ENCODE peak calls at places on chromosomes 6 and 20, in four cellular contexts. A is activated CD4-positive, alpha-beta T cell treated with anti-CD3 and anti-CD28 coated beads, Interleukin-2, amount 50 U/mL, for 1 hour; O is cardiac muscle cell; M is NCI-H2081. Z is an unnamed sample.

GRCh38 chr6:17431581-17431980 is 38.2 kb downstream of the CAP2 start:
- DNase-seq in M (peak; percentile 4), O (no peak), A (no peak), Z (no peak)

GRCh38 chr6:1263039-1263849 is 48.7 kb upstream of the FOXQ1 start:
- DNase-seq in A (no peak), O (peak; percentile 41), M (no peak), Z (no peak)

GRCh38 chr6:156427345-156427744 is 349.8 kb upstream of the ARID1B start:
- DNase-seq in M (no peak), O (peak; percentile 78), A (no peak), Z (peak; percentile 34)

GRCh38 chr20:22619806-22620205 is 35.4 kb upstream of the FOXA2 start:
- DNase-seq in A (no peak), M (no peak), O (no peak), Z (no peak)

GRCh38 chr20:44069203-44069931 is 117.6 kb downstream of the JPH2 start:
- DNase-seq in M (no peak), O (peak; percentile 34), A (peak; percentile 70), Z (no peak)

GRCh38 chr6:33374359-33374910 is 17.2 kb upstream of the KIFC1 start:
- DNase-seq in A (no peak), O (peak; percentile 21), M (no peak), Z (no peak)

GRCh38 chr20:4740774-4741431 is 19.2 kb downstream of the PRND start:
- DNase-seq in O (peak; percentile 59), A (peak; percentile 66), M (peak; percentile 23), Z (peak; percentile 31)

GRCh38 chr6:8535505-8535904 is 100.2 kb upstream of the SLC35B3 start:
- DNase-seq in M (no peak), A (no peak), O (peak; percentile 2), Z (no peak)

GRCh38 chr6:32700391-32701040 is 34.1 kb upstream of the HLA-DQB1 start:
- DNase-seq in A (peak; percentile 15), M (peak; percentile 38), O (peak; percentile 81), Z (peak; percentile 5)

GRCh38 chr6:118892248-118893094 is 1.5 kb upstream of the ASF1A start:
- DNase-seq in O (no peak), A (no peak), M (peak; percentile 25), Z (no peak)

GRCh38 chr6:137820425-137820824 is 46.6 kb upstream of the TNFAIP3 start:
- DNase-seq in A (no peak), O (peak; percentile 60), M (no peak), Z (no peak)

GRCh38 chr20:25761596-25761995 is 64.9 kb upstream of the ZNF337 start:
- DNase-seq in M (no peak), A (no peak), O (no peak), Z (no peak)

GRCh38 chr20:25372584-25373336 is 17.9 kb downstream of the ABHD12 start:
- DNase-seq in O (peak; percentile 63), M (no peak), A (no peak), Z (no peak)

GRCh38 chr6:41441598-41442205 is 104.5 kb upstream of the FOXP4 start:
- DNase-seq in M (no peak), O (no peak), A (no peak), Z (no peak)

GRCh38 chr6:19438566-19439353 is 398.4 kb upstream of the ID4 start:
- DNase-seq in A (no peak), M (no peak), O (no peak), Z (no peak)

GRCh38 chr6:34237722-34238506 is 1.2 kb downstream of the HMGA1 start:
- DNase-seq in O (peak; percentile 32), A (peak; percentile 62), M (peak; percentile 70), Z (peak; percentile 55)

GRCh38 chr20:58869662-58870227 is 17.2 kb downstream of the GNAS start:
- DNase-seq in M (no peak), A (no peak), O (no peak), Z (no peak)

GRCh38 chr6:85186546-85187170 is 263.2 kb upstream of the NT5E start:
- DNase-seq in M (no peak), O (peak; percentile 56), A (no peak), Z (no peak)

GRCh38 chr6:53944538-53944937 is 149.7 kb downstream of the LRRC1 start:
- DNase-seq in A (no peak), O (peak; percentile 16), M (no peak), Z (no peak)

GRCh38 chr6:117371492-117371891 is 54.2 kb downstream of the ROS1 start:
- DNase-seq in O (no peak), A (no peak), M (no peak), Z (no peak)

GRCh38 chr6:113633638-113634037 is 223.5 kb upstream of the MARCKS start:
- DNase-seq in A (no peak), M (no peak), O (no peak), Z (no peak)

GRCh38 chr20:7285918-7286556 is 518.6 kb downstream of the BMP2 start:
- DNase-seq in A (peak; percentile 1), O (peak; percentile 94), M (peak; percentile 88), Z (peak; percentile 84)

GRCh38 chr20:37880726-37881591 is 22.0 kb upstream of the VSTM2L start:
- DNase-seq in M (peak; percentile 25), A (no peak), O (peak; percentile 44), Z (peak; percentile 79)

GRCh38 chr20:33301192-33301930 is 18.3 kb downstream of the BPIFB1 start:
- DNase-seq in A (no peak), M (no peak), O (peak; percentile 24), Z (no peak)

GRCh38 chr20:24627926-24628325 is 158.5 kb downstream of the SYNDIG1 start:
- DNase-seq in O (no peak), M (no peak), A (no peak), Z (no peak)

GRCh38 chr6:68043122-68043398 is 592.0 kb upstream of the ADGRB3 start:
- DNase-seq in M (no peak), A (no peak), O (no peak), Z (no peak)

GRCh38 chr6:84027340-84028183 is 6.0 kb upstream of the MRAP2 start:
- DNase-seq in M (peak; percentile 97), A (no peak), O (peak; percentile 30), Z (peak; percentile 92)

GRCh38 chr20:4550740-4551139 is 171.0 kb upstream of the PRND start:
- DNase-seq in A (no peak), M (no peak), O (no peak), Z (no peak)

GRCh38 chr6:26175428-26176181 is 88.4 kb downstream of the HFE start:
- DNase-seq in M (peak; percentile 47), A (peak; percentile 33), O (peak; percentile 82), Z (peak; percentile 28)

GRCh38 chr6:89793586-89793985 is 26.0 kb downstream of the MDN1 start:
- DNase-seq in A (no peak), O (peak; percentile 12), M (no peak), Z (no peak)

GRCh38 chr6:170024940-170025339 is 265.9 kb downstream of the DLL1 start:
- DNase-seq in O (peak; percentile 91), A (no peak), M (peak; percentile 46), Z (no peak)

GRCh38 chr6:157789861-157790260 is 33.2 kb upstream of the SNX9 start:
- DNase-seq in A (no peak), M (no peak), O (no peak), Z (no peak)

GRCh38 chr20:57656821-57657536 is 36.8 kb upstream of the ZBP1 start:
- DNase-seq in M (no peak), A (no peak), O (no peak), Z (no peak)

GRCh38 chr6:15526129-15526764 is 136.6 kb downstream of the DTNBP1 start:
- DNase-seq in M (no peak), A (no peak), O (no peak), Z (no peak)

GRCh38 chr6:17269840-17270239 is 11.3 kb upstream of the RBM24 start:
- DNase-seq in A (no peak), O (no peak), M (no peak), Z (no peak)

GRCh38 chr6:150599199-150600002 is at the start of gene PLEKHG1:
- DNase-seq in M (peak; percentile 8), O (peak; percentile 61), A (peak; percentile 41), Z (peak; percentile 63)

GRCh38 chr6:158752613-158753012 is 66.6 kb downstream of the EZR start:
- DNase-seq in A (no peak), O (peak; percentile 31), M (peak; percentile 65), Z (peak; percentile 81)

GRCh38 chr20:19895761-19896160 is 121.4 kb upstream of the NAA20 start:
- DNase-seq in A (no peak), O (no peak), M (no peak), Z (no peak)

GRCh38 chr20:57773059-57773815 is 63.4 kb upstream of the PMEPA1 start:
- DNase-seq in M (no peak), O (no peak), A (no peak), Z (no peak)

GRCh38 chr20:3093861-3094361 is 9.4 kb upstream of the AVP start:
- DNase-seq in A (peak; percentile 32), M (no peak), O (no peak), Z (no peak)

Z was measured in NCI-H345.